ENCODE peak calls at places on chromosomes 7 and 10, in ten cellular contexts. One of them, this sample, is unnamed.

GRCh38 chr7:76002822-76003221 is 8.4 kb upstream of the TMEM120A start:
- DNase-seq in suprapubic skin: no peak
- DNase-seq in transverse colon: no peak
- DNase-seq in OCI-LY7: no peak
- DNase-seq in lung: no peak
- DNase-seq in Peyer's patch: no peak
- DNase-seq in spleen: no peak
- DNase-seq in pancreas: no peak
- DNase-seq in upper lobe of left lung: no peak
- DNase-seq in stomach: no peak
- DNase-seq in this sample: no peak

GRCh38 chr7:90349305-90349704 is 2.8 kb downstream of the GTPBP10 start:
- DNase-seq in suprapubic skin: no peak
- DNase-seq in transverse colon: no peak
- DNase-seq in Peyer's patch: no peak
- DNase-seq in lung: no peak
- DNase-seq in spleen: no peak
- DNase-seq in stomach: no peak
- DNase-seq in upper lobe of left lung: no peak
- DNase-seq in pancreas: no peak
- DNase-seq in OCI-LY7: no peak
- DNase-seq in this sample: no peak

GRCh38 chr10:82440775-82441174 is 565.8 kb downstream of the NRG3 start:
- DNase-seq in spleen: no peak
- DNase-seq in suprapubic skin: no peak
- DNase-seq in lung: no peak
- DNase-seq in pancreas: no peak
- DNase-seq in OCI-LY7: no peak
- DNase-seq in upper lobe of left lung: no peak
- DNase-seq in stomach: no peak
- DNase-seq in Peyer's patch: no peak
- DNase-seq in transverse colon: no peak
- DNase-seq in this sample: no peak

GRCh38 chr7:134420509-134421125 is 38.3 kb downstream of the AKR1B1 start:
- DNase-seq in pancreas: no peak
- DNase-seq in upper lobe of left lung: no peak
- DNase-seq in spleen: no peak
- DNase-seq in lung: no peak
- DNase-seq in OCI-LY7: peak; percentile 10
- DNase-seq in suprapubic skin: no peak
- DNase-seq in stomach: peak; percentile 65
- DNase-seq in Peyer's patch: peak; percentile 69
- DNase-seq in transverse colon: peak; percentile 54
- DNase-seq in this sample: no peak

GRCh38 chr7:98014830-98015229 is 24.8 kb upstream of the OCM2 start:
- DNase-seq in pancreas: no peak
- DNase-seq in OCI-LY7: no peak
- DNase-seq in upper lobe of left lung: no peak
- DNase-seq in stomach: no peak
- DNase-seq in suprapubic skin: no peak
- DNase-seq in spleen: no peak
- DNase-seq in Peyer's patch: no peak
- DNase-seq in lung: no peak
- DNase-seq in transverse colon: no peak
- DNase-seq in this sample: no peak

GRCh38 chr10:128491686-128492085 is 365.5 kb upstream of the MKI67 start:
- DNase-seq in stomach: no peak
- DNase-seq in transverse colon: no peak
- DNase-seq in suprapubic skin: no peak
- DNase-seq in pancreas: no peak
- DNase-seq in spleen: no peak
- DNase-seq in upper lobe of left lung: no peak
- DNase-seq in OCI-LY7: no peak
- DNase-seq in lung: no peak
- DNase-seq in Peyer's patch: no peak
- DNase-seq in this sample: no peak

GRCh38 chr7:47786557-47787248 is 161.6 kb downstream of the PKD1L1 start:
- DNase-seq in OCI-LY7: no peak
- DNase-seq in suprapubic skin: no peak
- DNase-seq in Peyer's patch: peak; percentile 62
- DNase-seq in upper lobe of left lung: peak; percentile 32
- DNase-seq in stomach: no peak
- DNase-seq in transverse colon: peak; percentile 28
- DNase-seq in pancreas: no peak
- DNase-seq in lung: peak; percentile 58
- DNase-seq in spleen: no peak
- DNase-seq in this sample: peak; percentile 96

GRCh38 chr10:102775973-102776669 is 32.4 kb downstream of the WBP1L start:
- DNase-seq in spleen: no peak
- DNase-seq in upper lobe of left lung: peak; percentile 74
- DNase-seq in Peyer's patch: peak; percentile 72
- DNase-seq in pancreas: peak; percentile 61
- DNase-seq in transverse colon: peak; percentile 59
- DNase-seq in lung: peak; percentile 44
- DNase-seq in OCI-LY7: no peak
- DNase-seq in stomach: peak; percentile 52
- DNase-seq in suprapubic skin: peak; percentile 90
- DNase-seq in this sample: no peak

GRCh38 chr7:128309921-128310320 is 33.8 kb downstream of the RBM28 start:
- DNase-seq in Peyer's patch: no peak
- DNase-seq in pancreas: no peak
- DNase-seq in OCI-LY7: no peak
- DNase-seq in transverse colon: no peak
- DNase-seq in upper lobe of left lung: no peak
- DNase-seq in suprapubic skin: no peak
- DNase-seq in lung: no peak
- DNase-seq in spleen: no peak
- DNase-seq in stomach: no peak
- DNase-seq in this sample: no peak

GRCh38 chr10:29407280-29407858 is 118.5 kb downstream of the LYZL1 start:
- DNase-seq in suprapubic skin: no peak
- DNase-seq in lung: no peak
- DNase-seq in transverse colon: no peak
- DNase-seq in stomach: no peak
- DNase-seq in Peyer's patch: no peak
- DNase-seq in upper lobe of left lung: no peak
- DNase-seq in spleen: no peak
- DNase-seq in OCI-LY7: peak; percentile 18
- DNase-seq in pancreas: no peak
- DNase-seq in this sample: no peak

GRCh38 chr7:38932509-38933168 is 23.6 kb upstream of the VPS41 start:
- DNase-seq in lung: peak; percentile 69
- DNase-seq in pancreas: peak; percentile 89
- DNase-seq in stomach: peak; percentile 64
- DNase-seq in OCI-LY7: peak; percentile 43
- DNase-seq in Peyer's patch: peak; percentile 75
- DNase-seq in transverse colon: peak; percentile 68
- DNase-seq in suprapubic skin: no peak
- DNase-seq in upper lobe of left lung: peak; percentile 45
- DNase-seq in spleen: peak; percentile 76
- DNase-seq in this sample: no peak

GRCh38 chr7:50351267-50351666 is 46.8 kb downstream of the IKZF1 start:
- DNase-seq in transverse colon: no peak
- DNase-seq in spleen: no peak
- DNase-seq in Peyer's patch: no peak
- DNase-seq in upper lobe of left lung: no peak
- DNase-seq in lung: no peak
- DNase-seq in stomach: no peak
- DNase-seq in OCI-LY7: no peak
- DNase-seq in suprapubic skin: no peak
- DNase-seq in pancreas: no peak
- DNase-seq in this sample: no peak

GRCh38 chr10:30456262-30456661 is 22.3 kb downstream of the MAP3K8 start:
- DNase-seq in pancreas: no peak
- DNase-seq in spleen: peak; percentile 88
- DNase-seq in OCI-LY7: peak; percentile 83
- DNase-seq in upper lobe of left lung: peak; percentile 66
- DNase-seq in stomach: no peak
- DNase-seq in suprapubic skin: no peak
- DNase-seq in Peyer's patch: peak; percentile 85
- DNase-seq in transverse colon: peak; percentile 42
- DNase-seq in lung: peak; percentile 41
- DNase-seq in this sample: no peak
- H3K27ac ChIP-seq in pancreas: no peak overlapping the region
- H3K27ac ChIP-seq in spleen: peak overlapping the region; percentile 86
- H3K27ac ChIP-seq in OCI-LY7: peak overlapping the region; percentile 72
- H3K27ac ChIP-seq in upper lobe of left lung: peak overlapping the region; percentile 77
- H3K27ac ChIP-seq in stomach: no peak overlapping the region
- H3K27ac ChIP-seq in suprapubic skin: peak overlapping the region; percentile 72
- H3K27ac ChIP-seq in Peyer's patch: peak overlapping the region; percentile 66
- H3K27ac ChIP-seq in transverse colon: peak overlapping the region; percentile 68
- H3K27ac ChIP-seq in lung: no peak overlapping the region
- H3K27ac ChIP-seq in this sample: peak overlapping the region; percentile 52

DNA sequence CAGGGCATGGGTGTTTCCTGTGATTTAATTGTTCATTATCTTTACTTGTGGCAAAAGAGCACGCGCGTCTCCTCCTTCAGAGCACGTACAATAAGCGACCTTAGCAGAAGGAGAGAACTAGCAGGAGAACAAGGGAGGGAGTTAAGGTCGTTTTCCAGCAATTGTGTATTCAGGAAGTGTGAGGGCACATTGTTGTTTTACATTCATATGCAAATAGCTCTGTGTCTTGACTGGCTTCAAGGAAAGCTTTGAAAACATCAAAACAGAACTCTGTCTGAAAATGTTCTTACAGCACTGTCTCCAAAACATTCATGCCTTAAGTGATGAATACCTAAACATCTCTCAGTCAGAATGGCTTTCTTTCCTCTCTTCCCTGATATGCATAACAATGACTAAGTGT is 499.1 kb downstream of the ACTR3B start:
- DNase-seq in upper lobe of left lung: no peak
- DNase-seq in lung: no peak
- DNase-seq in transverse colon: no peak
- DNase-seq in spleen: no peak
- DNase-seq in Peyer's patch: no peak
- DNase-seq in OCI-LY7: no peak
- DNase-seq in suprapubic skin: no peak
- DNase-seq in pancreas: no peak
- DNase-seq in stomach: no peak
- DNase-seq in this sample: no peak
- TF ChIP-seq CTCF in upper lobe of left lung: no peak
- TF ChIP-seq CTCF in lung: no peak
- TF ChIP-seq CTCF in transverse colon: no peak
- TF ChIP-seq CTCF in spleen: no peak
- TF ChIP-seq CTCF in Peyer's patch: no peak
- TF ChIP-seq CTCF in OCI-LY7: no peak
- TF ChIP-seq CTCF in suprapubic skin: no peak
- TF ChIP-seq CTCF in pancreas: no peak
- TF ChIP-seq CTCF in stomach: no peak
- TF ChIP-seq CTCF in this sample: no peak

DNA sequence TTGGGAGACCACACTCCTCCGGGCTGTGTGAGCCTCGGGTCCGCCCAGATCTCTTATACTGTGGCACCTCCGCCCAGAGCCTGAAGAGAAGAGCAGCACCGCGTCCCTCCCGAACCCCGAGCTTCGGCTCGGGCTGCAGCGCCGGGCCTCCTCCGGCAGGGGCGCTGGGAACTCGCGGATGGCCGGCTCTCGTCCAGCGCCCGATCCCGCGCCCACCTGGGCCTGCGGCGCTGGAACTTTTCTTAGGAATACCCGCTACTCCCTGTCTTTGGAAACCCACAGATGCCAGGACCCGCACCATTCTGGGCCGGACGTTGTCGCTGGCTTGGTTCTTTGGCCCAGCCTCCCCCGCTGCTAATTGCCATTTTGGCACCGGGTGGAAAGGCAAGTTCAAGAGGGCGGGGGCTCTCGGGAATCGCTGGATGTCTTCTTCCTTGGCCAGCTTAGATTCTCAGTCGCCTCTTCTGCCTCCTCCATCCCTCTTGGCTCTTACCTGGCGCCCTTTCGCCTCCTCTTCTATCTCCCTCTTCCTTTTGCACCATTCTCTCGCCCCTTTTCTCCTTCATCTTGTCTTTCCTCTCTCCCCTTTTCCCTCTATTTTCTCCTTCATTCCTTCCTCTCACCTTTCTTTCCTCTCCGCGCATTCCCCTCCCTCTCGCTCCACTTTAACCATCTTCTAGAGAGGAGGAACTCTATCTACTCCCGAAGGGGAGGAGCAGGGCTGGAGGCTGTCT is 2.1 kb upstream of the SORCS3 start:
- DNase-seq in spleen: peak; percentile 61
- DNase-seq in Peyer's patch: no peak
- DNase-seq in lung: no peak
- DNase-seq in upper lobe of left lung: no peak
- DNase-seq in pancreas: peak; percentile 59
- DNase-seq in stomach: no peak
- DNase-seq in OCI-LY7: no peak
- DNase-seq in suprapubic skin: no peak
- DNase-seq in transverse colon: no peak
- DNase-seq in this sample: no peak
- H3K4me3 ChIP-seq in spleen: no peak overlapping the region
- H3K4me3 ChIP-seq in Peyer's patch: peak overlapping the region; percentile 13
- H3K4me3 ChIP-seq in lung: no peak overlapping the region
- H3K4me3 ChIP-seq in upper lobe of left lung: no peak overlapping the region
- H3K4me3 ChIP-seq in pancreas: no peak overlapping the region
- H3K4me3 ChIP-seq in stomach: peak overlapping the region; percentile 22
- H3K4me3 ChIP-seq in OCI-LY7: no peak overlapping the region
- H3K4me3 ChIP-seq in suprapubic skin: peak overlapping the region; percentile 39
- H3K4me3 ChIP-seq in transverse colon: no peak overlapping the region
- H3K4me3 ChIP-seq in this sample: no peak overlapping the region

GRCh38 chr7:108463613-108464012 is 7.4 kb upstream of the NRCAM start:
- DNase-seq in lung: no peak
- DNase-seq in spleen: no peak
- DNase-seq in OCI-LY7: no peak
- DNase-seq in pancreas: no peak
- DNase-seq in Peyer's patch: no peak
- DNase-seq in upper lobe of left lung: no peak
- DNase-seq in stomach: no peak
- DNase-seq in transverse colon: no peak
- DNase-seq in suprapubic skin: no peak
- DNase-seq in this sample: no peak

GRCh38 chr7:108459922-108460551 is 3.8 kb upstream of the NRCAM start:
- DNase-seq in OCI-LY7: peak; percentile 46
- DNase-seq in Peyer's patch: no peak
- DNase-seq in spleen: no peak
- DNase-seq in upper lobe of left lung: no peak
- DNase-seq in lung: no peak
- DNase-seq in transverse colon: no peak
- DNase-seq in stomach: no peak
- DNase-seq in pancreas: no peak
- DNase-seq in suprapubic skin: no peak
- DNase-seq in this sample: no peak

GRCh38 chr7:108460964-108461363 is 4.7 kb upstream of the NRCAM start:
- DNase-seq in upper lobe of left lung: no peak
- DNase-seq in spleen: no peak
- DNase-seq in suprapubic skin: no peak
- DNase-seq in Peyer's patch: no peak
- DNase-seq in stomach: no peak
- DNase-seq in lung: no peak
- DNase-seq in OCI-LY7: no peak
- DNase-seq in pancreas: no peak
- DNase-seq in transverse colon: no peak
- DNase-seq in this sample: no peak

GRCh38 chr7:108464743-108465142 is 8.5 kb upstream of the NRCAM start:
- DNase-seq in transverse colon: no peak
- DNase-seq in spleen: no peak
- DNase-seq in suprapubic skin: no peak
- DNase-seq in lung: no peak
- DNase-seq in upper lobe of left lung: no peak
- DNase-seq in stomach: no peak
- DNase-seq in OCI-LY7: no peak
- DNase-seq in pancreas: no peak
- DNase-seq in Peyer's patch: no peak
- DNase-seq in this sample: no peak

GRCh38 chr7:108461855-108462254 is 5.6 kb upstream of the NRCAM start:
- DNase-seq in transverse colon: no peak
- DNase-seq in Peyer's patch: no peak
- DNase-seq in OCI-LY7: no peak
- DNase-seq in upper lobe of left lung: no peak
- DNase-seq in pancreas: no peak
- DNase-seq in stomach: no peak
- DNase-seq in suprapubic skin: no peak
- DNase-seq in lung: no peak
- DNase-seq in spleen: no peak
- DNase-seq in this sample: no peak
- H3K27ac ChIP-seq in transverse colon: no peak overlapping the region
- H3K27ac ChIP-seq in Peyer's patch: no peak overlapping the region
- H3K27ac ChIP-seq in OCI-LY7: no peak overlapping the region
- H3K27ac ChIP-seq in upper lobe of left lung: no peak overlapping the region
- H3K27ac ChIP-seq in pancreas: peak overlapping the region; percentile 35
- H3K27ac ChIP-seq in stomach: no peak overlapping the region
- H3K27ac ChIP-seq in suprapubic skin: no peak overlapping the region
- H3K27ac ChIP-seq in lung: no peak overlapping the region
- H3K27ac ChIP-seq in spleen: no peak overlapping the region
- H3K27ac ChIP-seq in this sample: no peak overlapping the region